ENCODE peak calls at places on chromosomes 12 and 14, in seven cellular contexts. One of them, this sample, is unnamed.

GRCh38 chr14:92903359-92903758 is 19.6 kb upstream of the CHGA start:
- DNase-seq in thoracic aorta: no peak
- DNase-seq in CD4-positive, alpha-beta T cell: no peak
- DNase-seq in tibial artery: no peak
- DNase-seq in lower lobe of right lung: no peak
- DNase-seq in GM23338: no peak
- DNase-seq in WTC11: no peak
- DNase-seq in this sample: no peak

GRCh38 chr12:110721570-110721969 is 21.1 kb downstream of the PPP1CC start:
- DNase-seq in WTC11: no peak
- DNase-seq in CD4-positive, alpha-beta T cell: no peak
- DNase-seq in thoracic aorta: no peak
- DNase-seq in GM23338: no peak
- DNase-seq in tibial artery: no peak
- DNase-seq in lower lobe of right lung: no peak
- DNase-seq in this sample: no peak

GRCh38 chr12:114444422-114445279 is 38.7 kb upstream of the TBX5 start:
- DNase-seq in tibial artery: no peak
- DNase-seq in WTC11: peak; percentile 38
- DNase-seq in GM23338: peak; percentile 61
- DNase-seq in thoracic aorta: no peak
- DNase-seq in CD4-positive, alpha-beta T cell: no peak
- DNase-seq in lower lobe of right lung: no peak
- DNase-seq in this sample: no peak

GRCh38 chr12:46442239-46442638 is 69.7 kb upstream of the SLC38A2 start:
- DNase-seq in WTC11: no peak
- DNase-seq in CD4-positive, alpha-beta T cell: no peak
- DNase-seq in thoracic aorta: no peak
- DNase-seq in GM23338: no peak
- DNase-seq in tibial artery: no peak
- DNase-seq in lower lobe of right lung: no peak
- DNase-seq in this sample: peak; percentile 67

GRCh38 chr12:65822732-65823480 is 1.4 kb upstream of the HMGA2 start:
- DNase-seq in thoracic aorta: no peak
- DNase-seq in WTC11: peak; percentile 79
- DNase-seq in lower lobe of right lung: no peak
- DNase-seq in GM23338: peak; percentile 89
- DNase-seq in tibial artery: no peak
- DNase-seq in CD4-positive, alpha-beta T cell: no peak
- DNase-seq in this sample: peak; percentile 65

GRCh38 chr12:99983721-99984258 is 946 bp downstream of the ANKS1B start:
- DNase-seq in CD4-positive, alpha-beta T cell: no peak
- DNase-seq in thoracic aorta: no peak
- DNase-seq in WTC11: no peak
- DNase-seq in lower lobe of right lung: no peak
- DNase-seq in tibial artery: no peak
- DNase-seq in GM23338: no peak
- DNase-seq in this sample: peak; percentile 6

GRCh38 chr14:100653409-100653808 is 66.2 kb upstream of the BEGAIN start:
- DNase-seq in GM23338: peak; percentile 57
- DNase-seq in CD4-positive, alpha-beta T cell: no peak
- DNase-seq in thoracic aorta: no peak
- DNase-seq in WTC11: peak; percentile 57
- DNase-seq in lower lobe of right lung: no peak
- DNase-seq in tibial artery: no peak
- DNase-seq in this sample: no peak

GRCh38 chr14:36420288-36420687 is 99.7 kb downstream of the NKX2-1 start:
- DNase-seq in lower lobe of right lung: no peak
- DNase-seq in CD4-positive, alpha-beta T cell: no peak
- DNase-seq in GM23338: peak; percentile 38
- DNase-seq in WTC11: no peak
- DNase-seq in thoracic aorta: no peak
- DNase-seq in tibial artery: no peak
- DNase-seq in this sample: no peak

GRCh38 chr12:112419269-112420133 is 754 bp downstream of the PTPN11 start:
- DNase-seq in tibial artery: peak; percentile 88
- DNase-seq in CD4-positive, alpha-beta T cell: no peak
- DNase-seq in thoracic aorta: peak; percentile 43
- DNase-seq in WTC11: peak; percentile 65
- DNase-seq in lower lobe of right lung: peak; percentile 76
- DNase-seq in GM23338: peak; percentile 85
- DNase-seq in this sample: peak; percentile 85

GRCh38 chr12:127143020-127143419 is 1124.0 kb upstream of the TMEM132C start:
- DNase-seq in CD4-positive, alpha-beta T cell: no peak
- DNase-seq in lower lobe of right lung: no peak
- DNase-seq in GM23338: peak; percentile 56
- DNase-seq in thoracic aorta: no peak
- DNase-seq in WTC11: peak; percentile 24
- DNase-seq in tibial artery: no peak
- DNase-seq in this sample: no peak

GRCh38 chr14:36556811-36557433 is 25.5 kb downstream of the NKX2-8 start:
- DNase-seq in lower lobe of right lung: no peak
- DNase-seq in CD4-positive, alpha-beta T cell: no peak
- DNase-seq in thoracic aorta: no peak
- DNase-seq in GM23338: peak; percentile 65
- DNase-seq in WTC11: peak; percentile 46
- DNase-seq in tibial artery: no peak
- DNase-seq in this sample: peak; percentile 13

GRCh38 chr14:90039253-90040010 is 22.4 kb upstream of the KCNK13 start:
- DNase-seq in thoracic aorta: no peak
- DNase-seq in CD4-positive, alpha-beta T cell: no peak
- DNase-seq in lower lobe of right lung: no peak
- DNase-seq in GM23338: no peak
- DNase-seq in tibial artery: no peak
- DNase-seq in WTC11: no peak
- DNase-seq in this sample: no peak

GRCh38 chr12:68674376-68674775 is 12.4 kb upstream of the NUP107 start:
- DNase-seq in tibial artery: no peak
- DNase-seq in CD4-positive, alpha-beta T cell: no peak
- DNase-seq in WTC11: no peak
- DNase-seq in GM23338: no peak
- DNase-seq in thoracic aorta: no peak
- DNase-seq in lower lobe of right lung: no peak
- DNase-seq in this sample: no peak

GRCh38 chr14:50545618-50546017 is 13.2 kb upstream of the MAP4K5 start:
- DNase-seq in GM23338: no peak
- DNase-seq in CD4-positive, alpha-beta T cell: no peak
- DNase-seq in tibial artery: no peak
- DNase-seq in thoracic aorta: no peak
- DNase-seq in WTC11: no peak
- DNase-seq in lower lobe of right lung: no peak
- DNase-seq in this sample: no peak

GRCh38 chr14:50059773-50060629 is 56.4 kb downstream of the VCPKMT start:
- DNase-seq in thoracic aorta: no peak
- DNase-seq in CD4-positive, alpha-beta T cell: no peak
- DNase-seq in tibial artery: no peak
- DNase-seq in lower lobe of right lung: no peak
- DNase-seq in WTC11: no peak
- DNase-seq in GM23338: no peak
- DNase-seq in this sample: no peak

GRCh38 chr14:25042362-25043299 is 7.3 kb downstream of the STXBP6 start:
- DNase-seq in lower lobe of right lung: no peak
- DNase-seq in tibial artery: no peak
- DNase-seq in GM23338: peak; percentile 80
- DNase-seq in thoracic aorta: no peak
- DNase-seq in WTC11: peak; percentile 24
- DNase-seq in CD4-positive, alpha-beta T cell: no peak
- DNase-seq in this sample: peak; percentile 73

GRCh38 chr12:93572712-93573551 is 457 bp downstream of the SOCS2 start:
- DNase-seq in lower lobe of right lung: peak; percentile 51
- DNase-seq in WTC11: peak; percentile 59
- DNase-seq in GM23338: peak; percentile 79
- DNase-seq in tibial artery: peak; percentile 72
- DNase-seq in thoracic aorta: no peak
- DNase-seq in CD4-positive, alpha-beta T cell: peak; percentile 14
- DNase-seq in this sample: peak; percentile 22

GRCh38 chr14:99609245-99610117 is 5.5 kb upstream of the CCDC85C start:
- DNase-seq in CD4-positive, alpha-beta T cell: no peak
- DNase-seq in GM23338: no peak
- DNase-seq in tibial artery: no peak
- DNase-seq in lower lobe of right lung: no peak
- DNase-seq in WTC11: no peak
- DNase-seq in thoracic aorta: no peak
- DNase-seq in this sample: peak; percentile 28
- TF ChIP-seq CTCF in CD4-positive, alpha-beta T cell: peak; percentile 68
- TF ChIP-seq CTCF in GM23338: no peak
- TF ChIP-seq CTCF in tibial artery: no peak
- TF ChIP-seq CTCF in lower lobe of right lung: peak; percentile 39
- TF ChIP-seq CTCF in WTC11: no peak
- TF ChIP-seq CTCF in thoracic aorta: no peak
- TF ChIP-seq CTCF in this sample: peak; percentile 77

DNA sequence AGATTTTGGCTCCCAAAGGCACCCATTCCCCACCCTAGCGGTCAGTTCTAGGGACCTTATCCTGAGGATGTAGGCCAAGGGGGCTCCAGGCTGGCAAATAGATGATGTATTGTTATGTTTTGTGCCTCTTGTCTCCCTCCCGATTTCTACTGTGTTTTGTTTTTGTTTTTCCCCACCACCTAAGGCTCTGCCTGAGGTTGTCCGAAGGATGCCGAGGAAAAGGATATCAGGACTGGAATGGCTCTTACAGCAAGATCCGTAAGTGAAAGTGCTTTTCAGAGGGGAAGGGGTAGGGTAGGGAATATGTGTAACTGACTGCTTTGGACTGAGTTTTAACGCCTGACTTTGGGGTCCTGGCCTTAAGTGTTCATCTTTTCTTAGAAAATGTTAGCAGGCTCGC is 6.6 kb downstream of the FOXG1 start:
- DNase-seq in thoracic aorta: no peak
- DNase-seq in CD4-positive, alpha-beta T cell: no peak
- DNase-seq in WTC11: no peak
- DNase-seq in GM23338: no peak
- DNase-seq in tibial artery: no peak
- DNase-seq in lower lobe of right lung: no peak
- DNase-seq in this sample: no peak
- TF ChIP-seq CTCF in thoracic aorta: no peak
- TF ChIP-seq CTCF in CD4-positive, alpha-beta T cell: no peak
- TF ChIP-seq CTCF in WTC11: no peak
- TF ChIP-seq CTCF in GM23338: no peak
- TF ChIP-seq CTCF in tibial artery: no peak
- TF ChIP-seq CTCF in lower lobe of right lung: no peak
- TF ChIP-seq CTCF in this sample: no peak

DNA sequence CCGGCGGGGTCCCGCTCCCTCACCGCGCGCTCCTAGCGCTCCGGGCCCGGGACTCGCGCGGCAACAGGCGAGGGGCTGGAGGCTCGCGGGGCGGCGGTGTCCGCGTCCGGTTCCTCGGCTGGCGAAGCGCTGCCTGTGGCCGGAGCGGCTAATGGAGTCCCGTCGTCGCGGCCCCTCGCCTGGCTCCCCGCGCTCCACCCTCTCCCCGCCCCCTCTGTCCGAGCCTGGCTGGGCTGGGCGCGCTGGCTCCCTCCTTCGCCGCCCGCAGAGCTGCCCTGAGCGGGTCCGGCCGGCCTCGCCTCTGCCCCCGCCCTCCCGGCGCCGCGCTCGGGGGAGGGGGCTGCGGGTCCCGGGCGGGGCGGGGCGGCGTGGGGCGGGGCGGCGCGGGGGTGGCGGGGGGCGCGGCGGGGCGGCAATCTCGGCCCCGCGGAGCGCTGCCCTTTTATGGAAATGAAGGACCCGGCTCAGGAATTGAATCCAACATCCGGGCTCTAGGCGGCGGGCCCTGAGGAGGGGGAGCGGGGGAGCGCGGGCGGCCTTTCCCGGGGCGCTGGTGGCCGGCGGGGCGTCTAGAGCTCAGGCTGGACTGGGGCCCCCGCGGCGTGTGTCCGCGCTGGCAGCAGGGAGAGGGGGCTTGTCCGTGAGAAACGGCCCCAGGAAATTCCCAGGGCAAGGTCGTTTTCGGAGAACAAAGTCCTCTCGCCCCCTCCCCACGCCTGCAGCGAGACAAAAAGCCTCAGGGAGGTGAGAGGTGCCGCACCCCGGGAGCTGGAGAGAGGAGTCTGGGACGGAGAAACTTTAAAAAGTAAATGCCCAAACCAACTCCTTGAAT is at the start of gene FERMT2:
- DNase-seq in CD4-positive, alpha-beta T cell: no peak
- DNase-seq in tibial artery: peak; percentile 94
- DNase-seq in WTC11: peak; percentile 90
- DNase-seq in thoracic aorta: peak; percentile 47
- DNase-seq in GM23338: peak; percentile 95
- DNase-seq in lower lobe of right lung: peak; percentile 85
- DNase-seq in this sample: peak; percentile 82
- TF ChIP-seq CTCF in CD4-positive, alpha-beta T cell: no peak
- TF ChIP-seq CTCF in tibial artery: peak; percentile 11
- TF ChIP-seq CTCF in WTC11: no peak
- TF ChIP-seq CTCF in thoracic aorta: no peak
- TF ChIP-seq CTCF in GM23338: no peak
- TF ChIP-seq CTCF in lower lobe of right lung: no peak
- TF ChIP-seq CTCF in this sample: no peak

GRCh38 chr12:47885566-47885965 is 19.2 kb downstream of the VDR start:
- DNase-seq in CD4-positive, alpha-beta T cell: no peak
- DNase-seq in thoracic aorta: no peak
- DNase-seq in tibial artery: peak; percentile 10
- DNase-seq in lower lobe of right lung: no peak
- DNase-seq in GM23338: no peak
- DNase-seq in WTC11: no peak
- DNase-seq in this sample: no peak

GRCh38 chr12:47885012-47885501 is 19.7 kb downstream of the VDR start:
- DNase-seq in WTC11: no peak
- DNase-seq in GM23338: no peak
- DNase-seq in tibial artery: peak; percentile 51
- DNase-seq in CD4-positive, alpha-beta T cell: no peak
- DNase-seq in thoracic aorta: no peak
- DNase-seq in lower lobe of right lung: no peak
- DNase-seq in this sample: no peak

GRCh38 chr12:47887529-47887928 is 17.3 kb downstream of the VDR start:
- DNase-seq in WTC11: no peak
- DNase-seq in thoracic aorta: no peak
- DNase-seq in GM23338: no peak
- DNase-seq in lower lobe of right lung: no peak
- DNase-seq in tibial artery: no peak
- DNase-seq in CD4-positive, alpha-beta T cell: no peak
- DNase-seq in this sample: no peak

GRCh38 chr12:47888127-47888819 is 16.5 kb downstream of the VDR start:
- DNase-seq in WTC11: no peak
- DNase-seq in lower lobe of right lung: no peak
- DNase-seq in tibial artery: peak; percentile 19
- DNase-seq in thoracic aorta: no peak
- DNase-seq in CD4-positive, alpha-beta T cell: no peak
- DNase-seq in GM23338: no peak
- DNase-seq in this sample: no peak

DNA sequence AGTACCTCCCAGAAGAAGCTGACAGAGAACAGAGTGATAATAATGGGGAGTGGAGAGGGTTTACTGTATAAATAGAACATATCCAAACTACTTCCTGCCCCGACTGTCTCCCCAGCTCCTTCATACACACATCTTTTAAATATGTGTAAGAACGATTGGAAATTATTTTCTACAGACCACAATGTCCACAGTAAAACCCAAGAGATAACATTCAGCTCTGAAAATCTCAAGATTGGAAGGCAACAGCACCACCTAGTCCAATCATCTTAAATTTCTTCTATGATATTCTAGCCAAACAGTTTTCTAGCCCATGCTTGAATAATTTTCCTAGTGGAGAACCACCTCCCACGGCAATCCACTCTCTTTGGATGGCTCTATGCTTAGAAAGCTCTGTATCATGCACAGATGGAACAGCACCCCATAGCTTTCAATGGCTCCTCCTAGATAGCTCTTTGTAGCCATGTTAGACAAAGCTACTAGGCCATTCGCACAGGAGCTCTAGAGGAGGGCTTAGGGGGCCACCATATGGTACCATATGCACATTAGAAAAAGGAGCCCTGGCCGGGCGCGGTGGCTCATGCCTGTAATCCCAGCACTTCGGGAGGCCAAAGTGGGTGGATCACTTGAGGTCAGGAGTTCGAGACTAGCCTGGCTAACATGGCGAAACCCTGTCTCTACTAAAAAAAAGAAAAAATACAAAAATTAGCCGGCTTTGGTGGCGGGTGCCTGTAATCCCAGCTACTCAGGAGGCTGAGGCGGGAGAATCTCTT is 18.1 kb downstream of the VDR start:
- DNase-seq in GM23338: no peak
- DNase-seq in lower lobe of right lung: no peak
- DNase-seq in thoracic aorta: no peak
- DNase-seq in CD4-positive, alpha-beta T cell: no peak
- DNase-seq in WTC11: no peak
- DNase-seq in tibial artery: peak; percentile 39
- DNase-seq in this sample: peak; percentile 62
- TF ChIP-seq CTCF in GM23338: no peak
- TF ChIP-seq CTCF in lower lobe of right lung: no peak
- TF ChIP-seq CTCF in thoracic aorta: no peak
- TF ChIP-seq CTCF in CD4-positive, alpha-beta T cell: no peak
- TF ChIP-seq CTCF in WTC11: no peak
- TF ChIP-seq CTCF in tibial artery: no peak
- TF ChIP-seq CTCF in this sample: peak; percentile 19

This sample was measured in fibroblast of the aortic adventitia.